ENCODE peak calls at places on chromosomes 6 and 20, in five cellular contexts. L, S, U, B and C are unnamed samples.
A peak's percentile ranks its signal among the peaks of the same experiment; 100 is the strongest.

GRCh38 chr20:14644698-14645097 is 307.3 kb upstream of the FLRT3 start:
- DNase-seq in B (no peak), U (no peak), L (no peak), S (no peak), C (no peak)

GRCh38 chr20:23537030-23537429 is 31.3 kb downstream of the CST9L start:
- DNase-seq in U (no peak), S (no peak), L (no peak), B (no peak), C (no peak)

GRCh38 chr20:33554914-33555420 is 65.1 kb downstream of the CBFA2T2 start:
- DNase-seq in L (peak; percentile 98), U (peak; percentile 24), B (no peak), S (no peak), C (peak; percentile 94)

GRCh38 chr6:104952911-104953409 is 3.9 kb upstream of the LIN28B start:
- DNase-seq in S (no peak), B (peak; percentile 77), L (no peak), U (no peak), C (no peak)

GRCh38 chr6:136967874-136968752 is 46.0 kb downstream of the SLC35D3 start:
- DNase-seq in L (peak; percentile 69), B (peak; percentile 81), U (peak; percentile 75), S (peak; percentile 42), C (peak; percentile 35)

GRCh38 chr6:42742116-42742894 is 3.6 kb downstream of the TBCC start:
- DNase-seq in B (no peak), S (peak; percentile 47), L (no peak), U (no peak), C (no peak)

GRCh38 chr6:683742-684440 is 9.0 kb downstream of the EXOC2 start:
- DNase-seq in S (peak; percentile 63), L (no peak), U (no peak), B (peak; percentile 63), C (no peak)

GRCh38 chr20:4973330-4974097 is 27.8 kb downstream of the SLC23A2 start:
- DNase-seq in S (no peak), L (peak; percentile 99), B (no peak), U (no peak), C (peak; percentile 85)

GRCh38 chr6:25229671-25230321 is 49.4 kb upstream of the CARMIL1 start:
- DNase-seq in B (no peak), L (no peak), U (peak; percentile 15), S (no peak), C (no peak)

GRCh38 chr6:21634582-21634981 is 41.0 kb downstream of the SOX4 start:
- DNase-seq in L (peak; percentile 30), S (no peak), B (no peak), U (no peak), C (no peak)
- TF ChIP-seq YY1 in L (no peak), S (peak; percentile 56), B (no peak), U (no peak), C (no peak)

GRCh38 chr20:49320460-49320859 is 42.6 kb upstream of the ZNFX1 start:
- DNase-seq in S (peak; percentile 55), L (peak; percentile 47), U (peak; percentile 50), B (peak; percentile 55), C (no peak)

GRCh38 chr20:49318091-49318429 is 40.2 kb upstream of the ZNFX1 start:
- DNase-seq in U (no peak), L (no peak), S (no peak), B (no peak), C (no peak)

GRCh38 chr20:49316704-49317103 is 38.8 kb upstream of the ZNFX1 start:
- DNase-seq in S (no peak), L (no peak), B (no peak), U (no peak), C (no peak)

GRCh38 chr20:49319204-49319809 is 41.5 kb upstream of the ZNFX1 start:
- DNase-seq in B (peak; percentile 51), L (no peak), U (no peak), S (no peak), C (no peak)

GRCh38 chr20:49318430-49319203 is 40.8 kb upstream of the ZNFX1 start:
- DNase-seq in L (no peak), B (peak; percentile 67), S (peak; percentile 67), U (no peak), C (no peak)
- TF ChIP-seq YY1 in L (no peak), B (no peak), S (no peak), U (no peak), C (no peak)

GRCh38 chr20:36854343-36855240 is 21.3 kb upstream of the TLDC2 start:
- DNase-seq in S (no peak), U (no peak), B (no peak), L (no peak), C (no peak)

GRCh38 chr20:36855241-36855657 is 20.7 kb upstream of the TLDC2 start:
- DNase-seq in U (no peak), S (no peak), B (no peak), L (no peak), C (no peak)

GRCh38 chr20:36856196-36856595 is 19.7 kb upstream of the TLDC2 start:
- DNase-seq in U (no peak), B (no peak), S (no peak), L (no peak), C (no peak)

GRCh38 chr20:36859282-36859555 is 16.7 kb upstream of the TLDC2 start:
- DNase-seq in U (no peak), S (no peak), L (no peak), B (no peak), C (no peak)

DNA sequence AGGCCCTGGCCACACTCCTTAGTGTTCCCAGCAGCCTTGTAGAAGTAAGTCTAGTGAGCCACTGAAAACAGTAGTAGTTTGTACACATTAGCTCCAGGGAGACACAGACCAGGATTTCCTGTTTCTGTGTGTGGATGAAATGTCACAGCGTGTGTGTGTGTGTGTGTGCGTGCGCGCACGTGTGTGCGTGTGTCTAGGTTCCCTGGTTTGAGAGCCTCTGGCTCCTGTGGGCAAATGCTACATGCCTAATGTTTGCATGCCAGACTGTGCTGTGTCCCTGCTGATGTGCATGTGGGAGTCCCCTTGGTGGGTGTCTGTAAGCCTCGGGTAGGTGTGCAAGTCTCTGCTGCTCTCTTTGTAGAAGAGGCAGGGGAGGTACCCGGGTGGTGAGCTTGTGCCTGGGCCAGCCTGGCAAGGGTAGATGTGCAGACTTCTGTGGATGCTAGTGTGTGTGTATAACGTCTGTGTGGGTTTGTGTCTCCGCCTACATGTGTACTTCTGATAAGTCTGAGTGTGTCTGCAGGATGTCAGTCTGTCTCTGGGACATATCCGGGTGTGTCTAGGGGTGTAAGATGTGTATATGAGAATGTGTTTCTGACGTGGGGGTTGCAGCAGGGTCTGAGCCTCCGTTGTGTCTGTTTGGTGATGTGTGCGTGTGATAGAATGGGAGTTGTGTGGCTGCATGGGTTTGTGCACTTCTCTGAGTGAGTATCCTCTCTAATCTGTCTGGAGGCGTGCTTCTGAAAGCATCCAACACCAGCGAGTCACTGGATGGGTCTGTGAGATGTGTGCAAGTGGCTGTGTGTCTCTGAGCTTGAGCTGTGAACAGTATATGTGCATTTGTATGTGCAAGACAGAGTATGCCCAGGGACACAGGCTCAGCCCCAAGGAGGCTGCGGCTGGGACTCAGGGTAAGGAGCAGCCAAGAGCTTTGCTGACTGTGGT is 19.0 kb upstream of the TLDC2 start:
- DNase-seq in S (no peak), L (no peak), U (no peak), B (no peak), C (no peak)
- TF ChIP-seq YY1 in S (no peak), L (no peak), U (no peak), B (no peak), C (no peak)

GRCh38 chr6:38997128-38997761 is 51.3 kb upstream of the GLP1R start:
- DNase-seq in L (peak; percentile 29), U (no peak), S (peak; percentile 49), B (peak; percentile 82), C (no peak)

GRCh38 chr6:38996676-38997075 is 51.9 kb upstream of the GLP1R start:
- DNase-seq in U (no peak), S (no peak), B (no peak), L (no peak), C (no peak)
- TF ChIP-seq YY1 in U (no peak), S (no peak), B (no peak), L (no peak), C (no peak)

GRCh38 chr6:111872521-111873177 is 603 bp downstream of the FYN start:
- DNase-seq in U (no peak), B (peak; percentile 82), S (peak; percentile 70), L (no peak), C (no peak)

GRCh38 chr6:111871725-111872520 is 1.3 kb downstream of the FYN start:
- DNase-seq in B (peak; percentile 66), S (peak; percentile 71), U (no peak), L (peak; percentile 41), C (no peak)

GRCh38 chr6:111871207-111871606 is 2.0 kb downstream of the FYN start:
- DNase-seq in S (no peak), U (no peak), L (no peak), B (no peak), C (no peak)

GRCh38 chr6:111870751-111871064 is 2.5 kb downstream of the FYN start:
- DNase-seq in L (peak; percentile 63), B (no peak), S (no peak), U (no peak), C (no peak)

GRCh38 chr6:111870054-111870750 is 3.0 kb downstream of the FYN start:
- DNase-seq in U (no peak), S (no peak), B (no peak), L (peak; percentile 15), C (no peak)
- TF ChIP-seq YY1 in U (no peak), S (no peak), B (peak; percentile 60), L (no peak), C (peak; percentile 77)